ENCODE peak calls at places on chromosomes 12 and 14, in ten cellular contexts. One of them, this sample, is unnamed.

GRCh38 chr12:76117067-76117691 is 32.7 kb upstream of the NAP1L1 start:
- DNase-seq in NCI-H1105: no peak
- DNase-seq in H4: no peak
- DNase-seq in NCI-H1694 treated with DMSO at 0.1 percent for 48 hours: no peak
- DNase-seq in stimulated activated CD4-positive, alpha-beta T cell treated with anti-CD3 and anti-CD28 coated beads, TNF-alpha, amount 100 ng/mL, for 48 hours: no peak
- DNase-seq in Ammon's horn: no peak
- DNase-seq in substantia nigra: no peak
- DNase-seq in NCI-H2081: no peak
- DNase-seq in fibroblast of lung: no peak
- DNase-seq in activated CD4-positive, alpha-beta memory T cell treated with anti-CD3 and anti-CD28 coated beads, Interleukin-2, amount 10 ng/mL, durations not matched to agents 7 days and 5 days: no peak
- DNase-seq in this sample: no peak

GRCh38 chr14:90755661-90756304 is 60.4 kb downstream of the TTC7B start:
- DNase-seq in stimulated activated CD4-positive, alpha-beta T cell treated with anti-CD3 and anti-CD28 coated beads, TNF-alpha, amount 100 ng/mL, for 48 hours: no peak
- DNase-seq in activated CD4-positive, alpha-beta memory T cell treated with anti-CD3 and anti-CD28 coated beads, Interleukin-2, amount 10 ng/mL, durations not matched to agents 7 days and 5 days: no peak
- DNase-seq in fibroblast of lung: no peak
- DNase-seq in Ammon's horn: peak
- DNase-seq in NCI-H1105: no peak
- DNase-seq in NCI-H2081: no peak
- DNase-seq in H4: no peak
- DNase-seq in substantia nigra: no peak
- DNase-seq in NCI-H1694 treated with DMSO at 0.1 percent for 48 hours: no peak
- DNase-seq in this sample: no peak

GRCh38 chr12:51687142-51687935 is 96.3 kb downstream of the SCN8A start:
- DNase-seq in Ammon's horn: no peak
- DNase-seq in stimulated activated CD4-positive, alpha-beta T cell treated with anti-CD3 and anti-CD28 coated beads, TNF-alpha, amount 100 ng/mL, for 48 hours: no peak
- DNase-seq in activated CD4-positive, alpha-beta memory T cell treated with anti-CD3 and anti-CD28 coated beads, Interleukin-2, amount 10 ng/mL, durations not matched to agents 7 days and 5 days: no peak
- DNase-seq in substantia nigra: no peak
- DNase-seq in NCI-H2081: no peak
- DNase-seq in fibroblast of lung: peak
- DNase-seq in NCI-H1105: no peak
- DNase-seq in NCI-H1694 treated with DMSO at 0.1 percent for 48 hours: no peak
- DNase-seq in H4: no peak
- DNase-seq in this sample: no peak

GRCh38 chr12:94074970-94075695 is 73.2 kb upstream of the PLXNC1 start:
- DNase-seq in substantia nigra: no peak
- DNase-seq in H4: peak
- DNase-seq in NCI-H1105: no peak
- DNase-seq in activated CD4-positive, alpha-beta memory T cell treated with anti-CD3 and anti-CD28 coated beads, Interleukin-2, amount 10 ng/mL, durations not matched to agents 7 days and 5 days: no peak
- DNase-seq in stimulated activated CD4-positive, alpha-beta T cell treated with anti-CD3 and anti-CD28 coated beads, TNF-alpha, amount 100 ng/mL, for 48 hours: no peak
- DNase-seq in NCI-H2081: no peak
- DNase-seq in NCI-H1694 treated with DMSO at 0.1 percent for 48 hours: peak
- DNase-seq in fibroblast of lung: peak
- DNase-seq in Ammon's horn: peak
- DNase-seq in this sample: no peak

GRCh38 chr12:6863586-6864321 is 3.6 kb upstream of the TPI1 start:
- DNase-seq in substantia nigra: no peak
- DNase-seq in NCI-H1105: no peak
- DNase-seq in NCI-H2081: no peak
- DNase-seq in Ammon's horn: no peak
- DNase-seq in H4: no peak
- DNase-seq in stimulated activated CD4-positive, alpha-beta T cell treated with anti-CD3 and anti-CD28 coated beads, TNF-alpha, amount 100 ng/mL, for 48 hours: no peak
- DNase-seq in NCI-H1694 treated with DMSO at 0.1 percent for 48 hours: no peak
- DNase-seq in activated CD4-positive, alpha-beta memory T cell treated with anti-CD3 and anti-CD28 coated beads, Interleukin-2, amount 10 ng/mL, durations not matched to agents 7 days and 5 days: no peak
- DNase-seq in fibroblast of lung: peak
- DNase-seq in this sample: no peak

GRCh38 chr12:15688838-15689237 is 100.3 kb downstream of the EPS8 start:
- DNase-seq in Ammon's horn: peak
- DNase-seq in NCI-H1105: no peak
- DNase-seq in NCI-H2081: no peak
- DNase-seq in substantia nigra: no peak
- DNase-seq in stimulated activated CD4-positive, alpha-beta T cell treated with anti-CD3 and anti-CD28 coated beads, TNF-alpha, amount 100 ng/mL, for 48 hours: no peak
- DNase-seq in NCI-H1694 treated with DMSO at 0.1 percent for 48 hours: no peak
- DNase-seq in H4: peak
- DNase-seq in activated CD4-positive, alpha-beta memory T cell treated with anti-CD3 and anti-CD28 coated beads, Interleukin-2, amount 10 ng/mL, durations not matched to agents 7 days and 5 days: no peak
- DNase-seq in fibroblast of lung: peak
- DNase-seq in this sample: no peak

GRCh38 chr14:42001436-42001835 is 394.8 kb downstream of the LRFN5 start:
- DNase-seq in substantia nigra: no peak
- DNase-seq in H4: no peak
- DNase-seq in NCI-H2081: no peak
- DNase-seq in NCI-H1105: no peak
- DNase-seq in Ammon's horn: no peak
- DNase-seq in stimulated activated CD4-positive, alpha-beta T cell treated with anti-CD3 and anti-CD28 coated beads, TNF-alpha, amount 100 ng/mL, for 48 hours: no peak
- DNase-seq in NCI-H1694 treated with DMSO at 0.1 percent for 48 hours: no peak
- DNase-seq in activated CD4-positive, alpha-beta memory T cell treated with anti-CD3 and anti-CD28 coated beads, Interleukin-2, amount 10 ng/mL, durations not matched to agents 7 days and 5 days: no peak
- DNase-seq in fibroblast of lung: peak
- DNase-seq in this sample: no peak

GRCh38 chr12:72889791-72890190 is 617.6 kb downstream of the TRHDE start:
- DNase-seq in activated CD4-positive, alpha-beta memory T cell treated with anti-CD3 and anti-CD28 coated beads, Interleukin-2, amount 10 ng/mL, durations not matched to agents 7 days and 5 days: no peak
- DNase-seq in H4: no peak
- DNase-seq in substantia nigra: no peak
- DNase-seq in Ammon's horn: no peak
- DNase-seq in NCI-H1105: no peak
- DNase-seq in stimulated activated CD4-positive, alpha-beta T cell treated with anti-CD3 and anti-CD28 coated beads, TNF-alpha, amount 100 ng/mL, for 48 hours: no peak
- DNase-seq in fibroblast of lung: no peak
- DNase-seq in NCI-H1694 treated with DMSO at 0.1 percent for 48 hours: no peak
- DNase-seq in NCI-H2081: no peak
- DNase-seq in this sample: no peak

GRCh38 chr12:51395283-51396230 is 4.4 kb upstream of the GALNT6 start:
- DNase-seq in Ammon's horn: no peak
- DNase-seq in NCI-H1694 treated with DMSO at 0.1 percent for 48 hours: no peak
- DNase-seq in NCI-H2081: no peak
- DNase-seq in stimulated activated CD4-positive, alpha-beta T cell treated with anti-CD3 and anti-CD28 coated beads, TNF-alpha, amount 100 ng/mL, for 48 hours: no peak
- DNase-seq in substantia nigra: no peak
- DNase-seq in fibroblast of lung: no peak
- DNase-seq in activated CD4-positive, alpha-beta memory T cell treated with anti-CD3 and anti-CD28 coated beads, Interleukin-2, amount 10 ng/mL, durations not matched to agents 7 days and 5 days: peak
- DNase-seq in NCI-H1105: no peak
- DNase-seq in H4: no peak
- DNase-seq in this sample: peak

GRCh38 chr14:92287987-92288386 is 35.0 kb upstream of the SLC24A4 start:
- DNase-seq in NCI-H2081: no peak
- DNase-seq in NCI-H1694 treated with DMSO at 0.1 percent for 48 hours: no peak
- DNase-seq in H4: no peak
- DNase-seq in substantia nigra: no peak
- DNase-seq in fibroblast of lung: no peak
- DNase-seq in NCI-H1105: no peak
- DNase-seq in activated CD4-positive, alpha-beta memory T cell treated with anti-CD3 and anti-CD28 coated beads, Interleukin-2, amount 10 ng/mL, durations not matched to agents 7 days and 5 days: no peak
- DNase-seq in Ammon's horn: no peak
- DNase-seq in stimulated activated CD4-positive, alpha-beta T cell treated with anti-CD3 and anti-CD28 coated beads, TNF-alpha, amount 100 ng/mL, for 48 hours: no peak
- DNase-seq in this sample: no peak

GRCh38 chr12:76863005-76863670 is 15.7 kb downstream of the CSRP2 start:
- DNase-seq in activated CD4-positive, alpha-beta memory T cell treated with anti-CD3 and anti-CD28 coated beads, Interleukin-2, amount 10 ng/mL, durations not matched to agents 7 days and 5 days: no peak
- DNase-seq in H4: no peak
- DNase-seq in substantia nigra: no peak
- DNase-seq in NCI-H2081: no peak
- DNase-seq in Ammon's horn: no peak
- DNase-seq in fibroblast of lung: peak
- DNase-seq in NCI-H1105: no peak
- DNase-seq in NCI-H1694 treated with DMSO at 0.1 percent for 48 hours: no peak
- DNase-seq in stimulated activated CD4-positive, alpha-beta T cell treated with anti-CD3 and anti-CD28 coated beads, TNF-alpha, amount 100 ng/mL, for 48 hours: no peak
- DNase-seq in this sample: no peak

GRCh38 chr12:51752490-51752889 is 96.0 kb downstream of the FIGNL2 start:
- DNase-seq in activated CD4-positive, alpha-beta memory T cell treated with anti-CD3 and anti-CD28 coated beads, Interleukin-2, amount 10 ng/mL, durations not matched to agents 7 days and 5 days: no peak
- DNase-seq in NCI-H1694 treated with DMSO at 0.1 percent for 48 hours: no peak
- DNase-seq in NCI-H1105: no peak
- DNase-seq in NCI-H2081: no peak
- DNase-seq in stimulated activated CD4-positive, alpha-beta T cell treated with anti-CD3 and anti-CD28 coated beads, TNF-alpha, amount 100 ng/mL, for 48 hours: no peak
- DNase-seq in H4: peak
- DNase-seq in Ammon's horn: peak
- DNase-seq in fibroblast of lung: peak
- DNase-seq in substantia nigra: peak
- DNase-seq in this sample: no peak